ENCODE peak calls at places on chromosomes 5 and 9, in eight cellular contexts. One of them, this sample, is unnamed. For H3K4me1, the result is how much of the 10 kb centered on the place peaks cover.

GRCh38 chr5:10988637-10989036 is 227.6 kb upstream of the DAP start:
- DNase-seq in A549: no peak
- DNase-seq in pancreas: no peak
- DNase-seq in tibial nerve: no peak
- DNase-seq in heart left ventricle: no peak
- DNase-seq in hepatocyte: no peak
- DNase-seq in endothelial cell of umbilical vein: no peak
- DNase-seq in IMR-90: no peak
- DNase-seq in this sample: no peak

GRCh38 chr5:573206-573605 is 38.9 kb upstream of the CEP72 start:
- DNase-seq in heart left ventricle: no peak
- DNase-seq in pancreas: no peak
- DNase-seq in tibial nerve: no peak
- DNase-seq in hepatocyte: no peak
- DNase-seq in A549: no peak
- DNase-seq in IMR-90: no peak
- DNase-seq in endothelial cell of umbilical vein: no peak
- DNase-seq in this sample: no peak

GRCh38 chr5:172758077-172758835 is 12.7 kb downstream of the DUSP1 start:
- DNase-seq in hepatocyte: peak
- DNase-seq in A549: peak
- DNase-seq in heart left ventricle: no peak
- DNase-seq in tibial nerve: no peak
- DNase-seq in IMR-90: peak
- DNase-seq in endothelial cell of umbilical vein: peak
- DNase-seq in pancreas: no peak
- DNase-seq in this sample: no peak

GRCh38 chr9:33878691-33879366 is 61.9 kb downstream of the UBE2R2 start:
- DNase-seq in pancreas: no peak
- DNase-seq in hepatocyte: no peak
- DNase-seq in tibial nerve: no peak
- DNase-seq in heart left ventricle: no peak
- DNase-seq in endothelial cell of umbilical vein: no peak
- DNase-seq in A549: no peak
- DNase-seq in IMR-90: no peak
- DNase-seq in this sample: no peak

GRCh38 chr5:37064442-37064841 is 184.7 kb downstream of the CPLANE1 start:
- DNase-seq in A549: no peak
- DNase-seq in IMR-90: no peak
- DNase-seq in hepatocyte: no peak
- DNase-seq in pancreas: no peak
- DNase-seq in heart left ventricle: no peak
- DNase-seq in tibial nerve: no peak
- DNase-seq in endothelial cell of umbilical vein: no peak
- DNase-seq in this sample: no peak

GRCh38 chr5:76503929-76504328 is 100.8 kb downstream of the IQGAP2 start:
- DNase-seq in endothelial cell of umbilical vein: no peak
- DNase-seq in heart left ventricle: no peak
- DNase-seq in IMR-90: no peak
- DNase-seq in tibial nerve: no peak
- DNase-seq in hepatocyte: no peak
- DNase-seq in A549: no peak
- DNase-seq in pancreas: no peak
- DNase-seq in this sample: no peak

GRCh38 chr9:113444736-113445135 is 18.8 kb upstream of the RGS3 start:
- DNase-seq in IMR-90: no peak
- DNase-seq in A549: no peak
- DNase-seq in hepatocyte: no peak
- DNase-seq in endothelial cell of umbilical vein: no peak
- DNase-seq in heart left ventricle: no peak
- DNase-seq in tibial nerve: no peak
- DNase-seq in pancreas: no peak
- DNase-seq in this sample: no peak

GRCh38 chr5:173243215-173243614 is 8.2 kb upstream of the NKX2-5 start:
- DNase-seq in pancreas: no peak
- DNase-seq in hepatocyte: no peak
- DNase-seq in tibial nerve: no peak
- DNase-seq in heart left ventricle: no peak
- DNase-seq in A549: no peak
- DNase-seq in endothelial cell of umbilical vein: no peak
- DNase-seq in IMR-90: no peak
- DNase-seq in this sample: no peak

GRCh38 chr9:130029223-130029583 is 13.8 kb downstream of the FNBP1 start:
- DNase-seq in IMR-90: no peak
- DNase-seq in endothelial cell of umbilical vein: no peak
- DNase-seq in tibial nerve: no peak
- DNase-seq in pancreas: no peak
- DNase-seq in hepatocyte: no peak
- DNase-seq in heart left ventricle: no peak
- DNase-seq in A549: no peak
- DNase-seq in this sample: no peak

GRCh38 chr5:308672-309271 is 12.7 kb upstream of the AHRR start:
- DNase-seq in pancreas: no peak
- DNase-seq in hepatocyte: no peak
- DNase-seq in IMR-90: peak
- DNase-seq in tibial nerve: no peak
- DNase-seq in heart left ventricle: no peak
- DNase-seq in endothelial cell of umbilical vein: no peak
- DNase-seq in A549: no peak
- DNase-seq in this sample: no peak

GRCh38 chr9:92716557-92716956 is 46.6 kb upstream of the IPPK start:
- DNase-seq in hepatocyte: peak
- DNase-seq in heart left ventricle: peak
- DNase-seq in endothelial cell of umbilical vein: peak
- DNase-seq in IMR-90: peak
- DNase-seq in A549: peak
- DNase-seq in tibial nerve: peak
- DNase-seq in pancreas: peak
- DNase-seq in this sample: peak

GRCh38 chr5:162434311-162434710 is 366.7 kb downstream of the GABRG2 start:
- DNase-seq in endothelial cell of umbilical vein: no peak
- DNase-seq in hepatocyte: no peak
- DNase-seq in heart left ventricle: no peak
- DNase-seq in A549: no peak
- DNase-seq in IMR-90: no peak
- DNase-seq in tibial nerve: no peak
- DNase-seq in pancreas: no peak
- DNase-seq in this sample: no peak

GRCh38 chr9:121984726-121985402 is 108.2 kb downstream of the TTLL11 start:
- DNase-seq in heart left ventricle: no peak
- DNase-seq in tibial nerve: no peak
- DNase-seq in endothelial cell of umbilical vein: peak
- DNase-seq in A549: no peak
- DNase-seq in hepatocyte: no peak
- DNase-seq in IMR-90: peak
- DNase-seq in pancreas: no peak
- DNase-seq in this sample: no peak

GRCh38 chr5:133844836-133845235 is 123.6 kb downstream of the C5orf15 start:
- DNase-seq in endothelial cell of umbilical vein: no peak
- DNase-seq in hepatocyte: no peak
- DNase-seq in heart left ventricle: no peak
- DNase-seq in pancreas: no peak
- DNase-seq in tibial nerve: no peak
- DNase-seq in A549: no peak
- DNase-seq in IMR-90: no peak
- DNase-seq in this sample: no peak

GRCh38 chr9:136947955-136948510 is 3.0 kb downstream of the C8G start:
- DNase-seq in endothelial cell of umbilical vein: no peak
- DNase-seq in IMR-90: peak
- DNase-seq in hepatocyte: peak
- DNase-seq in A549: peak
- DNase-seq in tibial nerve: no peak
- DNase-seq in heart left ventricle: peak
- DNase-seq in pancreas: no peak
- DNase-seq in this sample: peak

GRCh38 chr9:137550958-137551655 is 572 bp upstream of the MRPL41 start:
- DNase-seq in tibial nerve: no peak
- DNase-seq in pancreas: peak
- DNase-seq in IMR-90: peak
- DNase-seq in endothelial cell of umbilical vein: peak
- DNase-seq in heart left ventricle: no peak
- DNase-seq in A549: peak
- DNase-seq in hepatocyte: peak
- DNase-seq in this sample: no peak

GRCh38 chr9:121734465-121734864 is 83.0 kb downstream of the DAB2IP start:
- DNase-seq in hepatocyte: no peak
- DNase-seq in tibial nerve: no peak
- DNase-seq in IMR-90: peak
- DNase-seq in A549: no peak
- DNase-seq in pancreas: no peak
- DNase-seq in heart left ventricle: no peak
- DNase-seq in endothelial cell of umbilical vein: no peak
- DNase-seq in this sample: no peak

GRCh38 chr5:152632380-152632779 is 227.3 kb upstream of the NMUR2 start:
- DNase-seq in tibial nerve: no peak
- DNase-seq in pancreas: no peak
- DNase-seq in heart left ventricle: no peak
- DNase-seq in A549: no peak
- DNase-seq in IMR-90: no peak
- DNase-seq in hepatocyte: no peak
- DNase-seq in endothelial cell of umbilical vein: no peak
- DNase-seq in this sample: no peak

GRCh38 chr9:85740821-85741111 is 988 bp downstream of the AGTPBP1 start:
- DNase-seq in heart left ventricle: no peak
- DNase-seq in hepatocyte: no peak
- DNase-seq in A549: no peak
- DNase-seq in pancreas: no peak
- DNase-seq in endothelial cell of umbilical vein: peak
- DNase-seq in tibial nerve: no peak
- DNase-seq in IMR-90: peak
- DNase-seq in this sample: no peak

GRCh38 chr9:93451762-93452709 is 551 bp downstream of the FAM120A start:
- DNase-seq in pancreas: peak
- DNase-seq in tibial nerve: no peak
- DNase-seq in endothelial cell of umbilical vein: peak
- DNase-seq in A549: peak
- DNase-seq in IMR-90: peak
- DNase-seq in hepatocyte: peak
- DNase-seq in heart left ventricle: peak
- DNase-seq in this sample: peak

GRCh38 chr5:62284946-62285891 is 20.8 kb upstream of the KIF2A start:
- DNase-seq in heart left ventricle: no peak
- DNase-seq in hepatocyte: no peak
- DNase-seq in tibial nerve: no peak
- DNase-seq in A549: no peak
- DNase-seq in pancreas: no peak
- DNase-seq in IMR-90: no peak
- DNase-seq in endothelial cell of umbilical vein: no peak
- DNase-seq in this sample: no peak

DNA sequence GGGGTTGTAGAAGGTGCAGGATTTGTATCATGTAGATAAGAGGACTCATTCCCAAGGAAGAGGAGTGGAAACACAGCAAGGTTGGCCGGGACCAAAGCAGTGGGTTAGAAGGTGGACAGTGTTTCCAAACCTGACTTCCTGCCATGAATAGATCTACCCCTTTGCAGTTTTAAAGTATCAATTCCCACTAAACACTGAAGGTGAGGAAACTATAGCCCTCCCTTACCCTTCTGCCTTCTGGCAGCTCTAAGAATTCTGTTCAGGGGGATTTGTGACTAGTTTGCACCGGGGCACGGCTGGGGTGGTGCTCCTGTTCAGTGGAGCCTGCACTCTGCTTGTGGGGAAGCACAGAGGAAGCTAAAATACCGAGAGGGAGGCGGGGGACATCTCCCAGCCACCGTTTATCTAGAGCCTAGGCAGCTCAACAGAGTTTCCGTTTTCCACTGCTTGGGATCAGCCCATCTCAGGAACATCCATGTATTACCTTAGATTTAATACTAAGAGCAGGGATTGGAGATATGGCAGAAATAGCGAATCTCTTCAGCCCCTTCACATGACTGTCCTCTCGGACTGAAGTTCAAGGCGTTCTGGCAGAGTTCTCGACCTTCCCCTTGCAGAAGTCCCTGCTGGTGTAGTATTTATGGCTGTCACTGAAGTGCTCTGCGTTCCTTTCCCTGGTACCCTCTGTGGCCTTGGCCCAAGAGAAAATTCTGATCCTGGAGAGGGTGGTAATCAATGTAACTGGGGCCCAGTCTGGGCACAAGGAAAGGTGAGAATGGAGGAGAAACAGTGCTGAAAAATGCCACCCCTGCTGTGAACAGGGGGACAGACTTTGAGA is 5.5 kb downstream of the ISL1 start:
- DNase-seq in heart left ventricle: no peak
- DNase-seq in tibial nerve: no peak
- DNase-seq in endothelial cell of umbilical vein: no peak
- DNase-seq in A549: no peak
- DNase-seq in pancreas: no peak
- DNase-seq in hepatocyte: no peak
- DNase-seq in IMR-90: no peak
- DNase-seq in this sample: no peak
- H3K4me3 ChIP-seq in heart left ventricle: no peak
- H3K4me3 ChIP-seq in tibial nerve: peak
- H3K4me3 ChIP-seq in endothelial cell of umbilical vein: no peak
- H3K4me3 ChIP-seq in A549: no peak
- H3K4me3 ChIP-seq in pancreas: no peak
- H3K4me3 ChIP-seq in hepatocyte: peak
- H3K4me3 ChIP-seq in IMR-90: no peak
- H3K4me3 ChIP-seq in this sample: no peak

GRCh38 chr9:88775966-88776365 is 215.3 kb upstream of the S1PR3 start:
- DNase-seq in heart left ventricle: no peak
- DNase-seq in pancreas: no peak
- DNase-seq in hepatocyte: no peak
- DNase-seq in A549: no peak
- DNase-seq in endothelial cell of umbilical vein: no peak
- DNase-seq in IMR-90: no peak
- DNase-seq in tibial nerve: no peak
- DNase-seq in this sample: peak
- H3K4me1 ChIP-seq in heart left ventricle: under half
- H3K4me1 ChIP-seq in pancreas: under half
- H3K4me1 ChIP-seq in hepatocyte: under half
- H3K4me1 ChIP-seq in A549: half or more
- H3K4me1 ChIP-seq in endothelial cell of umbilical vein: half or more
- H3K4me1 ChIP-seq in IMR-90: under half
- H3K4me1 ChIP-seq in tibial nerve: under half
- H3K4me1 ChIP-seq in this sample: under half

DNA sequence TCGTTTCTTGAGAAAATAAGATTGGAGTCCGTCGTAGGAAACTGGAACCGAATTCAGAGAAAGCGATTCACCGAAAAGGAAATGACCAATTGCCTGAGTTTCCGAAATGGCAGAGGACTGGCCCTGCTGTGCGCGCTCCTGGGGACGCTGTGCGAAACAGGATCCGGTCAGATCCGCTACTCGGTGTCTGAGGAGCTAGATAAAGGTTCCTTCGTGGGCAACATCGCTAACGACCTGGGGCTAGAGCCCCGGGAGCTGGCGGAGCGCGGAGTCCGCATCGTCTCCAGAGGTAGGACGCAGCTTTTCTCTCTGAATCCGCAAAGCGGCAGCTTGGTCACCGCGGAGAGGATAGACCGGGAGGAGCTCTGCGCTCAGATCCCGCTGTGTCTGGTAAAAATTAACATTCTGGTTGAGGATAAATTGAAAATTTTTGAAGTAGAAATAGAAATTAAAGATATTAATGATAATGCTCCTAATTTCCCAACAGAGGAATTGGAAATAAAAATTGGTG is 379 bp downstream of the PCDHGA3 start:
- DNase-seq in A549: no peak
- DNase-seq in tibial nerve: no peak
- DNase-seq in IMR-90: no peak
- DNase-seq in heart left ventricle: no peak
- DNase-seq in hepatocyte: no peak
- DNase-seq in pancreas: no peak
- DNase-seq in endothelial cell of umbilical vein: no peak
- DNase-seq in this sample: no peak
- H3K4me3 ChIP-seq in A549: no peak
- H3K4me3 ChIP-seq in tibial nerve: peak
- H3K4me3 ChIP-seq in IMR-90: peak
- H3K4me3 ChIP-seq in heart left ventricle: peak
- H3K4me3 ChIP-seq in hepatocyte: no peak
- H3K4me3 ChIP-seq in pancreas: peak
- H3K4me3 ChIP-seq in endothelial cell of umbilical vein: peak
- H3K4me3 ChIP-seq in this sample: peak

GRCh38 chr5:42467981-42468524 is 44.8 kb downstream of the GHR start:
- DNase-seq in A549: no peak
- DNase-seq in hepatocyte: no peak
- DNase-seq in tibial nerve: no peak
- DNase-seq in IMR-90: no peak
- DNase-seq in pancreas: no peak
- DNase-seq in endothelial cell of umbilical vein: no peak
- DNase-seq in heart left ventricle: no peak
- DNase-seq in this sample: no peak
- H3K4me1 ChIP-seq in A549: under half
- H3K4me1 ChIP-seq in hepatocyte: under half
- H3K4me1 ChIP-seq in tibial nerve: under half
- H3K4me1 ChIP-seq in IMR-90: under half
- H3K4me1 ChIP-seq in pancreas: under half
- H3K4me1 ChIP-seq in endothelial cell of umbilical vein: under half
- H3K4me1 ChIP-seq in heart left ventricle: under half
- H3K4me1 ChIP-seq in this sample: under half

This sample was measured in right cardiac atrium.